ENCODE peak calls at places on chromosomes 1 and 21, in seven cellular contexts. Y is IMR-90, P is Karpas-422, M is body of pancreas, N is K562, V is endothelial cell of umbilical vein, R is adrenal gland. C is an unnamed sample.

GRCh38 chr1:66998972-66999371 is 55.0 kb downstream of the SLC35D1 start:
- DNase-seq in Y (peak; percentile 38), P (no peak), M (no peak), N (no peak), V (no peak), R (no peak), C (no peak)

GRCh38 chr1:224317383-224318045 is 12.5 kb downstream of the NVL start:
- DNase-seq in Y (no peak), P (no peak), M (no peak), N (no peak), V (no peak), R (no peak), C (no peak)

GRCh38 chr1:222240536-222241181 is 307.2 kb downstream of the HHIPL2 start:
- DNase-seq in Y (peak; percentile 89), P (no peak), M (no peak), N (peak; percentile 38), V (no peak), R (peak; percentile 54), C (no peak)

GRCh38 chr1:43978551-43979260 is at the start of gene B4GALT2:
- DNase-seq in Y (no peak), P (peak; percentile 83), M (peak; percentile 41), N (peak; percentile 92), V (peak; percentile 24), R (no peak), C (peak; percentile 71)

GRCh38 chr1:244904119-244904518 is 39.8 kb upstream of the HNRNPU start:
- DNase-seq in Y (no peak), P (no peak), M (no peak), N (no peak), V (no peak), R (no peak), C (no peak)

GRCh38 chr1:78070758-78071157 is 25.0 kb downstream of the GIPC2 start:
- DNase-seq in Y (peak; percentile 94), P (no peak), M (no peak), N (no peak), V (peak; percentile 87), R (no peak), C (no peak)

GRCh38 chr1:151494741-151495281 is 16.4 kb upstream of the CGN start:
- DNase-seq in Y (peak; percentile 56), P (no peak), M (peak; percentile 31), N (no peak), V (peak; percentile 86), R (no peak), C (no peak)

GRCh38 chr1:94247146-94248094 is 10.0 kb upstream of the ARHGAP29 start:
- DNase-seq in Y (peak; percentile 36), P (no peak), M (peak; percentile 89), N (peak; percentile 86), V (peak; percentile 80), R (peak; percentile 73), C (peak; percentile 89)

GRCh38 chr1:161305872-161306519 is 3.8 kb downstream of the MPZ start:
- DNase-seq in Y (peak; percentile 21), P (peak; percentile 93), M (peak; percentile 89), N (peak; percentile 94), V (peak; percentile 64), R (peak; percentile 88), C (peak; percentile 97)

GRCh38 chr1:63877816-63878215 is 104.0 kb downstream of the ROR1 start:
- DNase-seq in Y (peak; percentile 75), P (no peak), M (no peak), N (no peak), V (no peak), R (no peak), C (no peak)

GRCh38 chr21:37380349-37381323 is 14.1 kb downstream of the DYRK1A start:
- DNase-seq in Y (no peak), P (no peak), M (peak; percentile 66), N (no peak), V (no peak), R (peak; percentile 70), C (peak; percentile 60)

GRCh38 chr1:14634497-14634896 is 36.0 kb downstream of the KAZN start:
- DNase-seq in Y (no peak), P (no peak), M (no peak), N (no peak), V (no peak), R (no peak), C (no peak)

GRCh38 chr21:39004776-39005605 is 178.3 kb downstream of the PSMG1 start:
- DNase-seq in Y (peak; percentile 26), P (no peak), M (peak; percentile 35), N (peak; percentile 25), V (peak; percentile 84), R (peak; percentile 77), C (no peak)

GRCh38 chr1:154181944-154182341 is 10.0 kb downstream of the TPM3 start:
- DNase-seq in Y (no peak), P (no peak), M (no peak), N (no peak), V (no peak), R (no peak), C (no peak)

GRCh38 chr1:154178856-154179811 is 12.8 kb downstream of the TPM3 start:
- DNase-seq in Y (no peak), P (no peak), M (no peak), N (peak; percentile 60), V (no peak), R (peak; percentile 72), C (no peak)

GRCh38 chr1:154178006-154178405 is 13.9 kb downstream of the TPM3 start:
- DNase-seq in Y (no peak), P (no peak), M (no peak), N (peak; percentile 79), V (no peak), R (no peak), C (no peak)

GRCh38 chr1:154182342-154183044 is 9.4 kb downstream of the TPM3 start:
- DNase-seq in Y (peak; percentile 84), P (peak; percentile 90), M (peak; percentile 54), N (peak; percentile 81), V (peak; percentile 79), R (peak; percentile 88), C (peak; percentile 76)

GRCh38 chr1:154179951-154180687 is 11.8 kb downstream of the TPM3 start:
- DNase-seq in Y (no peak), P (peak; percentile 93), M (no peak), N (no peak), V (no peak), R (no peak), C (peak; percentile 72)
- H3K4me1 ChIP-seq in Y (peaks cover 22% of the 10 kb centered on the region), P (peaks cover 47% of the 10 kb centered on the region), M (peaks cover 75% of the 10 kb centered on the region), N (peaks cover 43% of the 10 kb centered on the region), V (peaks cover 54% of the 10 kb centered on the region), R (peaks cover 65% of the 10 kb centered on the region), C (peaks cover 44% of the 10 kb centered on the region)

DNA sequence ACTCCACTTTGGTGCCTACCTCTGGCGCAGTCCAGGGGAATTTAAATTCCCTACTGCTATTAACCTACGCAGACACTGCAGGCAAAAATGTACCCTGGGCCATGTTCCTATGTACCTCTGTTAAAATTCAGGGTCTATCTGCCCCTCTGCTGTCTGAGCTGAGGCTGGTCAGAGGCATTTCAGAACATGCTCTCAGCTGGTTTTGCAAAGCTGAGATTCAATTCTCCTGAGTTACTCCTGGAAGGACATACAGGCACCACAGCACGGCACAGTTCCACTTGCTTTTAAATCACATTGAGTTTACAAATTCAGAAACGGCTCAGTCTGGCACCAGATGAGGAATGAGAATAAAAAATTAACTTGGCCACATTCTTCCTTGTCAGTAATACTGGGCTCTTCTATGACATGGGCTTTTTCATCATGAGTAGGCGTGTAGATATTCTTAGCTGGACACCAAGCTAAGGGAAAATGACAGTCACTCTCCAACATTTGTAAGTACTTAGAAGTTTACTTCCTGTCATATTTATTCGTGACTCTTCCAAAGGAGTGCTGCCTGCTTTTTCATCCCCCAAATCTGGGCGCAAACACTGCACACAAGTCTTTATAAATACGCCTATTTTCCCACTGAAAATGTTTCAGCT is 2.0 kb downstream of the C1orf198 start:
- DNase-seq in Y (no peak), P (no peak), M (peak; percentile 38), N (peak; percentile 19), V (peak; percentile 16), R (no peak), C (no peak)
- H3K4me1 ChIP-seq in Y (peaks cover 37% of the 10 kb centered on the region), P (peaks cover 15% of the 10 kb centered on the region), M (peaks cover 72% of the 10 kb centered on the region), N (peaks cover 27% of the 10 kb centered on the region), V (peaks cover 22% of the 10 kb centered on the region), R (peaks cover 5% of the 10 kb centered on the region), C (peaks cover 43% of the 10 kb centered on the region)

GRCh38 chr1:174968750-174969244 is 30.9 kb upstream of the CACYBP start:
- DNase-seq in Y (peak; percentile 57), P (no peak), M (no peak), N (peak; percentile 36), V (peak; percentile 85), R (no peak), C (no peak)
- H3K4me1 ChIP-seq in Y (no peaks in the 10 kb centered on the region), P (peaks cover 17% of the 10 kb centered on the region), M (peaks cover 35% of the 10 kb centered on the region), N (peaks cover 59% of the 10 kb centered on the region), V (peaks cover 28% of the 10 kb centered on the region), R (peaks cover 26% of the 10 kb centered on the region), C (peaks cover 11% of the 10 kb centered on the region)

GRCh38 chr1:156627313-156627880 is 8.2 kb downstream of the HAPLN2 start:
- DNase-seq in Y (peak; percentile 47), P (no peak), M (peak; percentile 43), N (peak; percentile 53), V (peak; percentile 57), R (peak; percentile 80), C (peak; percentile 75)
- H3K4me1 ChIP-seq in Y (peaks cover 4% of the 10 kb centered on the region), P (no peaks in the 10 kb centered on the region), M (peaks cover 30% of the 10 kb centered on the region), N (peaks cover 3% of the 10 kb centered on the region), V (peaks cover 10% of the 10 kb centered on the region), R (no peaks in the 10 kb centered on the region), C (peaks cover 6% of the 10 kb centered on the region)

GRCh38 chr1:12057940-12058687 is 5.0 kb upstream of the TNFRSF8 start:
- DNase-seq in Y (no peak), P (no peak), M (no peak), N (no peak), V (no peak), R (no peak), C (no peak)
- H3K4me1 ChIP-seq in Y (peaks cover 2% of the 10 kb centered on the region), P (no peaks in the 10 kb centered on the region), M (no peaks in the 10 kb centered on the region), N (peaks cover 19% of the 10 kb centered on the region), V (no peaks in the 10 kb centered on the region), R (peaks cover under 1% of the 10 kb centered on the region), C (no peaks in the 10 kb centered on the region)

GRCh38 chr1:23562138-23562819 is 3.0 kb upstream of the ID3 start:
- DNase-seq in Y (peak; percentile 99), P (peak; percentile 92), M (peak; percentile 96), N (peak; percentile 97), V (peak; percentile 100), R (peak; percentile 98), C (peak; percentile 96)

GRCh38 chr1:23563003-23563402 is 3.7 kb upstream of the ID3 start:
- DNase-seq in Y (no peak), P (no peak), M (no peak), N (no peak), V (no peak), R (no peak), C (no peak)

GRCh38 chr1:23559985-23560755 is 869 bp upstream of the ID3 start:
- DNase-seq in Y (peak; percentile 47), P (no peak), M (no peak), N (no peak), V (peak; percentile 58), R (no peak), C (peak; percentile 41)

GRCh38 chr1:23561076-23561812 is 1.9 kb upstream of the ID3 start:
- DNase-seq in Y (no peak), P (no peak), M (no peak), N (no peak), V (peak; percentile 49), R (no peak), C (no peak)

DNA sequence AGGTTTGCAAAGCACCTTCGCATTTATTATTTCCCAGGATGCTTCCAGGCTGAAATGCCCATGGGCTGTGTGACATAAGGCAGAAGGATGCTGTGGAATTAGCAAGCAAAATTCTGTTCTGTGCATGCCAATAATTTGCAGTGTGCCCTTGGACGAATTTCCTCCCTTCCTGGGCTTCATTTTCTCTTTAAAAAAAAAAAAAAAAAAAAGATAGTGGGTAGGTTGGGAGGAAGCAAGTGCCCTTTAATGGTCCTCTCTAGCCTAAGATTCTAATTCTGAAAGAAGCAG is 2.5 kb upstream of the ID3 start:
- DNase-seq in Y (no peak), P (no peak), M (no peak), N (no peak), V (no peak), R (no peak), C (no peak)
- H3K4me1 ChIP-seq in Y (peaks cover 30% of the 10 kb centered on the region), P (peaks cover 60% of the 10 kb centered on the region), M (peaks cover 65% of the 10 kb centered on the region), N (peaks cover 52% of the 10 kb centered on the region), V (peaks cover 38% of the 10 kb centered on the region), R (peaks cover 9% of the 10 kb centered on the region), C (peaks cover 48% of the 10 kb centered on the region)

C was measured in GM23338.